ENCODE peak calls at places on chromosomes 12 and 14, in seven cellular contexts. Q, G, F, X, A, L and M are unnamed samples.

GRCh38 chr14:80419339-80419738 is 208.0 kb upstream of the DIO2 start:
- DNase-seq in Q (no peak), G (no peak), F (no peak), X (no peak), A (no peak), L (no peak), M (no peak)

GRCh38 chr14:34474187-34474679 is 12.2 kb upstream of the SPTSSA start:
- DNase-seq in Q (no peak), G (no peak), F (no peak), X (no peak), A (no peak), L (no peak), M (no peak)

GRCh38 chr12:47391566-47391965 is 311.8 kb upstream of the AMIGO2 start:
- DNase-seq in Q (no peak), G (no peak), F (no peak), X (no peak), A (no peak), L (no peak), M (no peak)

GRCh38 chr12:40219760-40220159 is 5.0 kb upstream of the LRRK2 start:
- DNase-seq in Q (no peak), G (no peak), F (no peak), X (no peak), A (no peak), L (no peak), M (no peak)

GRCh38 chr14:93744876-93745275 is 43.4 kb downstream of the PRIMA1 start:
- DNase-seq in Q (no peak), G (no peak), F (no peak), X (no peak), A (no peak), L (no peak), M (no peak)

GRCh38 chr14:72792051-72792788 is 101.7 kb downstream of the DPF3 start:
- DNase-seq in Q (no peak), G (peak), F (peak), X (peak), A (peak), L (no peak), M (no peak)

GRCh38 chr14:32508281-32508680 is 179.2 kb downstream of the AKAP6 start:
- DNase-seq in Q (peak), G (no peak), F (no peak), X (no peak), A (no peak), L (no peak), M (peak)

GRCh38 chr14:100524933-100525243 is 62.3 kb downstream of the BEGAIN start:
- DNase-seq in Q (peak), G (peak), F (peak), X (no peak), A (peak), L (peak), M (peak)

GRCh38 chr12:87596636-87597035 is 432.6 kb downstream of the C12orf50 start:
- DNase-seq in Q (no peak), G (no peak), F (no peak), X (no peak), A (no peak), L (no peak), M (no peak)

GRCh38 chr12:111807232-111807631 is 34.8 kb upstream of the MAPKAPK5 start:
- DNase-seq in Q (no peak), G (no peak), F (no peak), X (no peak), A (no peak), L (no peak), M (no peak)

GRCh38 chr12:77569876-77570275 is 260.8 kb upstream of the NAV3 start:
- DNase-seq in Q (no peak), G (no peak), F (no peak), X (no peak), A (no peak), L (no peak), M (no peak)

DNA sequence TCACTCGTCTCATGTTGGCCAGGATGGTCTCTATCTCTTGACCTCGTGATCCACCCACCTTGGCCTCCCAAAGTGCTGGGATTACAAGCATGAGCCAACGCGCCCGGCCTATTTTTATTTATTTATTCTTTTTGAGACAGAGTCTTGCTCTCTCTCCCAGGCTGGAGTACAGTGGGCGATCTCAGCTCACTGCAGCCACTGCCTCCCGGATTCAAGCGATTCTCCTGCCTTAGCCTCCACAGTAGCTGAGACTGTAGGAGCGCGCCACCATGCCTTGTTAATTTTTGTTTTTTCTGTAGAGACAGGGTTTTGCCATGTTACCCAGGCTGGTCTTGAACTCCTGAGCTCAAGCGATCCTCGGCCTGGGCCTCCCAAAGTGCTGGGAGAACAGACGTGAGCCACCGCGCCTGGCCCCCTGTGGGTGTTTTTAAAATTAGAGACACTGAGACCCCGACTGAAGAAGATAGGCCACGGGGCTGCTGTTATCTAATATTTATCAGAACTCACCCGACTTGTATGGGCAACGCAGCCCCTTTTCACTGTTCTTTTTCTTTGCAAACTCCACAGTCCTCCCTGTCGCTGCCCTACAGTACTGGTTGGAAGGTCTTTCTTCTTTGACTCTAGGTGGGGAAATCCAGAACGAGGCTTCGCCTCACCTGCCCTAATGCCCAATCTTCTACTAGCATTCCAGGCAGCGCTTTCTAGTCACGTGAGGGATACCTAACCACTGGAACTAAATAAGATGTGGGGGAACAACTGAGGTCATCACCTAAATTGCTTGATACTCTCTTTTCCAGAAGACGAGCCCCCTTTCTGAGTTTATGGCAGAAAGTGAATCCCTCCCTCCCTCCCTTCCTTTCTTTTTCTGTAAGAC is 1.3 kb upstream of the GABARAPL1 start:
- DNase-seq in Q (no peak), G (no peak), F (no peak), X (no peak), A (no peak), L (no peak), M (peak)
- H2BK120ac ChIP-seq in Q (peak), G (no peak), F (no peak), X (no peak), A (no peak), L (no peak), M (no peak)

DNA sequence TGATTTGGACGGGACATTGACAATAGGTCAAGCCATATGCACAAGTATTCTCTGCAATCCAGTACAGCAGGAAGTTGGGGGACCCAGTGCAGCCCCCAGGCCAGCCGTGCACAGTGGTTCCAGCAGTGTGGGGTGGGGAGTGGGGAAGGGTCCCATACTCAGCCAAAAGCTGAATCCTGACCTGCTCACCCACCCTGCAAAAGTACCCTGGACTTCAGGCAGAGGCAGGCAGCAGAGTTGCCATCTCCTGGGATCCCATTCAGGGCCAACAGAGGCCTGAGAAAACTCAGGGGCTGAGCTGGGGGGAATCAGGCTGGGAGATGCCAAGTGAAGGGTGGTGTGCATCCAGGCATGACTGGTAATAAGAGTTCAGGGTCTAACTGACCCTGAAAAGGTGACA is 83.9 kb downstream of the ALG10 start:
- DNase-seq in Q (no peak), G (no peak), F (no peak), X (no peak), A (no peak), L (no peak), M (no peak)
- H2BK120ac ChIP-seq in Q (no peak), G (no peak), F (no peak), X (no peak), A (no peak), L (no peak), M (no peak)

GRCh38 chr12:25940886-25941285 is 17.6 kb upstream of the RASSF8 start:
- DNase-seq in Q (no peak), G (no peak), F (no peak), X (no peak), A (no peak), L (no peak), M (no peak)
- H2BK120ac ChIP-seq in Q (no peak), G (no peak), F (no peak), X (no peak), A (no peak), L (no peak), M (no peak)

GRCh38 chr12:55009171-55009570 is 10.6 kb upstream of the NEUROD4 start:
- DNase-seq in Q (no peak), G (no peak), F (no peak), X (no peak), A (no peak), L (no peak), M (no peak)
- H2BK120ac ChIP-seq in Q (no peak), G (no peak), F (no peak), X (no peak), A (no peak), L (no peak), M (no peak)

GRCh38 chr12:38137287-38137686 is 179.3 kb upstream of the ALG10B start:
- DNase-seq in Q (no peak), G (no peak), F (no peak), X (no peak), A (no peak), L (no peak), M (no peak)

GRCh38 chr12:38137716-38138115 is 178.9 kb upstream of the ALG10B start:
- DNase-seq in Q (no peak), G (no peak), F (no peak), X (no peak), A (no peak), L (no peak), M (no peak)

GRCh38 chr12:38139456-38139855 is 177.1 kb upstream of the ALG10B start:
- DNase-seq in Q (no peak), G (no peak), F (no peak), X (no peak), A (no peak), L (no peak), M (no peak)

GRCh38 chr12:38141239-38141638 is 175.3 kb upstream of the ALG10B start:
- DNase-seq in Q (no peak), G (no peak), F (no peak), X (no peak), A (no peak), L (no peak), M (no peak)

DNA sequence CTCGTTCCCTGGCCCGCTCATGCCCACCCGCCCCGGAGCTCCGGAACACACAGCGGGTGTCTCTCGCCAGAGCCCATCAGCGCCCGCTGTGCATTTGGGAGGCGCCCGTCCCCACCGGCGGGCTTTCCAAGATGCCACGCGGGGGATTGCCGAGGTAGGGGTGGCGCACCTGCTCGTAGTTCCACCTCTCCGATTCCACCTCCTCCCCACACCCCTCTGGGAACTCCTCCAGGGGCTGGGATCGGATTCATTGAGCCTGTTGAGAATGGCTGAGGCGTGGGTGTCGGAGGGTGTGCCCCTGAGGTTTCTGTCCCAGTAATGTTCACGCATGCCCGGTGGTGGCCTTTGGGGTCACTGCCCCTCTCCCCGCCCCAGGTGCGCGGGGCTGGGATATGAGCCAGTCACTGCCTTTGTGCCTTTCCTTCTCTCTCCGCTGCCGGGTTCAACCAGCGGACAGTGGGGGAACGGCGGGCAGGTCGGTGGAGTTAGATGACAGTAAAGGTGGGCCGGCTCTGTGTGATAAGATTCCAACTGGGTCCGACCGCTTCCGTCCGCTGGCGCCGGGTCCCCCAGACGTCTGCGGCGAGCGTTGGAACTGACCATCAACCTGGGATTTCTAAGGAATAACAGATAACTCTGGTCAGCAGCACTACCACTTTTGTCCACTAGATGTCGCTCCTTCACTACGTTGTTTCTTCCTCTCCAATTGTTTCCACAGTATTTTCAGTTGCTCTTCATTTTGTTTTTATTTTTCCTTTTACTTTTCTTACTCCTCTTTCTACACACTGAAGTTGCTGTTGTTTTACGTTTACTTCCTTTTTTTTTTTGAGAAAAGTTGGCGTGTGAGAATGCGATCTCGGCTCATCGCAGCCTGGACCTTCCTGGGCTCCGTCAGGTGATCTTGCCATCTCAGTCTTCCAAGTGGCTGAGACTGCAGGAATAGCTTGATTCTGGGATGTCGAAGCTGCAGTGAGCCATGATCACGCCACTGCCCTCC is 178.1 kb upstream of the ALG10B start:
- DNase-seq in Q (peak), G (peak), F (peak), X (peak), A (peak), L (peak), M (peak)
- H2BK120ac ChIP-seq in Q (no peak), G (no peak), F (no peak), X (no peak), A (no peak), L (no peak), M (no peak)

DNA sequence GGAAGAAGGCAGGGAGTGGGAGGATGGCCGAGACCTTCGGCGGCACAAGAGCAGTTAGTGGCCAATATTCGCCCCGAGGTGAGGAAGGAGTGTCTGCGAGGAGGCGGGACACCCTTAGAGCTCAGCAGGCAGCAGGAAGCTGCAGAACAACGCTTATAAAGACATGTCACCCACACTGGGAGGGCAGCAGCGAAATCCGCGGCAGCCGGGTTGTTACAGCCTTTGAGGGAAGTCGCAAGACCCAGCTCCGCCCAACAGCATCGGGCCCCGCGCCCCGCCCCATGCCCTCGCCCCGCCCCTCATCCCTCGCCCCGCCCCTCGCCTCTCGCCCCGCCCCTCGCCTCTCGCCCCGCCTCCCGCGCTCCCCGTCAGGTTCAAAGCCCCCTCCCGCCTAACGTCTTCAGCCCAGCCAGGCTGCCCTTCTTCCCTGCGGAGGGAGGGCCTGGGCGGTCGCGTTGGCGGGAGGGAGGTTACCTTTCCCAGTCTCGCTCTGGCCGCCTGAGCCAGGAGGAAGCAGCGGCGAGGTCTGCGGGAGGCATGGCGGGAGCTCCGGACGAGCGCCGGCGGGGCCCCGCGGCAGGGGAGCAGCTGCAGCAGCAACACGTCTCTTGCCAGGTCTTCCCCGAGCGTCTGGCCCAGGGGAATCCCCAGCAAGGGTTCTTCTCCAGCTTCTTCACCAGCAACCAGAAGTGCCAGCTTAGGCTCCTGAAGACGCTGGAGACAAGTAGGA is at the start of gene ATP23:
- DNase-seq in Q (peak), G (peak), F (peak), X (peak), A (peak), L (peak), M (peak)
- H2BK120ac ChIP-seq in Q (peak), G (no peak), F (peak), X (no peak), A (no peak), L (no peak), M (no peak)

GRCh38 chr14:61994589-61994988 is 232.4 kb downstream of the SNAPC1 start:
- DNase-seq in Q (no peak), G (no peak), F (no peak), X (no peak), A (no peak), L (no peak), M (no peak)

GRCh38 chr14:61997146-61997545 is 234.9 kb downstream of the SNAPC1 start:
- DNase-seq in Q (peak), G (no peak), F (no peak), X (no peak), A (no peak), L (no peak), M (no peak)

GRCh38 chr14:61988240-61988639 is 226.0 kb downstream of the SNAPC1 start:
- DNase-seq in Q (no peak), G (no peak), F (no peak), X (no peak), A (no peak), L (no peak), M (no peak)

GRCh38 chr14:61992139-61992538 is 229.9 kb downstream of the SNAPC1 start:
- DNase-seq in Q (no peak), G (peak), F (no peak), X (no peak), A (no peak), L (no peak), M (peak)
- H2BK120ac ChIP-seq in Q (peak), G (no peak), F (no peak), X (no peak), A (no peak), L (no peak), M (no peak)

GRCh38 chr12:905273-906076 is 44.0 kb downstream of the RAD52 start:
- DNase-seq in Q (no peak), G (no peak), F (no peak), X (no peak), A (peak), L (no peak), M (no peak)

GRCh38 chr12:906077-906585 is 43.4 kb downstream of the RAD52 start:
- DNase-seq in Q (no peak), G (no peak), F (no peak), X (no peak), A (no peak), L (no peak), M (no peak)

GRCh38 chr12:903055-903454 is 46.4 kb downstream of the RAD52 start:
- DNase-seq in Q (no peak), G (no peak), F (no peak), X (no peak), A (no peak), L (no peak), M (no peak)

GRCh38 chr12:904010-904414 is 45.5 kb downstream of the RAD52 start:
- DNase-seq in Q (no peak), G (no peak), F (no peak), X (no peak), A (peak), L (no peak), M (no peak)

DNA sequence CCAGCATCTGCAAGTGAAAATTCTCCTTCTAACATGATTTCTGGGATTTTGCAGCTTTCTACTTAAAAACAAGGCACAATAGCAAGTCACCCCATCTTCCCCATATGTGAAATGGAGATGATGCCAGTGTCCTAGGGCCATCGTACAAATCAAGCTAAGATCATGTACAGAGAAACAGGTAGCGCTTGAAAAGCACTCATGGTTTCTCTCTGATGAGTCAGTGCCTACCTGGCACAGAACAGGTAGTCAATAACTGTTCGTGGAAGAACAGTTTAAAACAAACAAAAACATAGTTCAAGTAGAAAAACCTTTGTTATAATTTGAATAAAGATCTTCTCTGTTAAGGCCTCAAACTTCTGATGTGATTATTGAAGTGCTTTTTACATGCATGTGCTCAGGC is 46.9 kb downstream of the RAD52 start:
- DNase-seq in Q (no peak), G (no peak), F (no peak), X (no peak), A (no peak), L (no peak), M (no peak)
- H2BK120ac ChIP-seq in Q (no peak), G (no peak), F (no peak), X (no peak), A (no peak), L (no peak), M (no peak)

DNA sequence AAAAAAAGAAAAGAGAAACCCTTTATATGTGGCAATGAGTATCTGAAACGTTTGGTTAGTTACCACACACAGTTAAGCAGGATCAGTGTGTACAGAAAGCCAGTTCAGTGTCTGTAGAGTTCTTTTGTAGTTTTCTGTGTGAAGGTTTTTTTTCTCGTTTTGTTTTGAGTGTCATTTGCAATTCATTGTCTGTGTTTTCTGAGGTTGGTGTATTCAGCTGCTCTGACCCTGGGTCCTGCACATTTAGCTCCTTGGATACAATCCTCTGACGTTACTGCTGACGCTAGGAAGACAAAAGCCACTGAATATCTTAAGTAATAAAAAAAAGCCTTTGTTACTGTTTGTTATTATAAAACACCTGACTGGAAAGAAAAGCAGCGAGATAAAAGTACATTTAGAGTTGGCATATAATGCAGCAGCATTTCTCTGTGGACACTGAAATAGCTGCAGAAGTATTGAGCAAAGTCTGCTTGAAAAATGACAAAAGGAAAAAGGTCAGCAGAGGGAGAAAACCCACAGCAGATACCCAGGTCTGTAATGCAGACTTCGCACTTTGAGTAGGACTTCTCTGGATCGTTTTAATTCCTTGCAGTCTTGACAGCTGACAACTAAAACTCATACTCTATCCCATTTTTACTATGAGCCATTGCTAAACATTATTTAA is 89.0 kb downstream of the POLR3B start:
- DNase-seq in Q (no peak), G (peak), F (no peak), X (no peak), A (no peak), L (no peak), M (no peak)
- H2BK120ac ChIP-seq in Q (no peak), G (no peak), F (no peak), X (no peak), A (no peak), L (no peak), M (no peak)